ENCODE peak calls at places on chromosomes 7 and 10, in four cellular contexts. U is lung, Y is GM12865, W is astrocyte of the spinal cord. J is an unnamed sample.

GRCh38 chr7:8092140-8092539 is 123.5 kb downstream of the GLCCI1 start:
- DNase-seq in W (no peak), U (no peak), Y (no peak), J (no peak)

GRCh38 chr10:97724341-97724941 is 10.9 kb downstream of the MARVELD1 start:
- DNase-seq in W (no peak), U (no peak), Y (no peak), J (peak)

GRCh38 chr10:123512881-123513822 is 153.0 kb upstream of the GPR26 start:
- DNase-seq in W (no peak), U (no peak), Y (no peak), J (no peak)

GRCh38 chr10:115525141-115525540 is 432.0 kb downstream of the ATRNL1 start:
- DNase-seq in W (no peak), Y (no peak), U (no peak), J (no peak)

GRCh38 chr7:83791737-83792136 is 142.8 kb upstream of the SEMA3E start:
- DNase-seq in Y (no peak), W (no peak), U (no peak), J (no peak)

GRCh38 chr10:15420858-15421257 is 49.8 kb upstream of the FAM171A1 start:
- DNase-seq in Y (no peak), W (no peak), U (no peak), J (no peak)

GRCh38 chr10:84818956-84819355 is 490.6 kb downstream of the CCSER2 start:
- DNase-seq in U (no peak), Y (no peak), W (no peak), J (no peak)

GRCh38 chr10:83617692-83618325 is 521.5 kb upstream of the GHITM start:
- DNase-seq in W (no peak), Y (no peak), U (no peak), J (no peak)

GRCh38 chr10:99345350-99345749 is 16.2 kb downstream of the CNNM1 start:
- DNase-seq in Y (peak), W (peak), U (no peak), J (peak)

GRCh38 chr7:26070290-26070689 is 81.7 kb upstream of the NFE2L3 start:
- DNase-seq in U (no peak), Y (no peak), W (no peak), J (no peak)

GRCh38 chr7:86823769-86824168 is 180.1 kb downstream of the GRM3 start:
- DNase-seq in U (no peak), W (no peak), Y (no peak), J (no peak)

GRCh38 chr7:30921540-30921930 is 9.9 kb downstream of the AQP1 start:
- DNase-seq in U (no peak), Y (no peak), W (no peak), J (no peak)

GRCh38 chr7:25982684-25983083 is 169.3 kb upstream of the NFE2L3 start:
- DNase-seq in U (no peak), Y (no peak), W (no peak), J (no peak)

DNA sequence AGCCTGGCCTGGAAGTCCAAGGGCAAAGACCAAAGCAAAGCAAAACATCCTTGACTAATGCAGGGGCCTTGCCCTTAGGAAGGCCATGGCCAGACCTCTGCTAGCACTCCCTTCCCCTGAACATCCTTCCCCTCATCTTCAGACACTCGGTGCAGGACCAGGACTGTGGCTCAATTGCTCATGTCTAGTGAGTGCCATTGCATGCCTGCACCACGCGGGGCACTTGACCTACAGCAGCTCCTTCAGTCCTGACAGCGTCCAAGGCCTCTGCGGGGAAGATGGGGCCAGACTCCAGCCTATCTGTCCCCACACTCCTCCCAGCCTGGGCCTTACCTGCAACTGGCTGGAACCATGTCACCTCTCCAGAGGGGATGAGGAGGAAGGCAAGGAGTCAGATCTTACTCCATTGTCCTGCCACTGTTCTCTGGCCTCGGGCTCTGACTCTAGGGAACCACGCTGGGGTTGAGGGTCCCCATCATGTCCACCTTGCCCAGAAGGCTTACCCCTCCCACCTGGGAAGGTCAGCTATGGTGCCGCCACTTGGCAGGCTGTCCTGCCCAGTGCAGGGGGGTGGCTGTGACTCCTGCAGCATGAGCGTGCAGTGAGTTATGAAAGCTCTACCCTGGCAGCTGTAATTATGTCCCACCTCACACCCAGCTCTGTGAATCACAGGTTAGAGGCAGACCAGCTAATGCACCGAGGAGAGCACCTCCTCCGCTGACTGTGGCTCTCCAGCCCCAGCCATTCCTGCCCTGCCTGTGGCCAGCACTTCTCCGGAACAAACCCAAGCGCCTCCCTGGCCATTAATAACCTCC is 16.1 kb downstream of the DRGX start:
- DNase-seq in Y (peak), W (no peak), U (no peak), J (no peak)
- TF ChIP-seq CTCF in Y (peak), W (peak), U (no peak), J (no peak)

GRCh38 chr10:116784035-116784434 is 41.7 kb upstream of the HSPA12A start:
- DNase-seq in W (no peak), Y (no peak), U (no peak), J (no peak)
- TF ChIP-seq CTCF in W (no peak), Y (no peak), U (no peak), J (no peak)

GRCh38 chr10:71703577-71703976 is 16.0 kb downstream of the C10orf105 start:
- DNase-seq in U (no peak), W (no peak), Y (no peak), J (no peak)
- TF ChIP-seq CTCF in U (no peak), W (no peak), Y (no peak), J (no peak)

GRCh38 chr7:115642194-115642593 is 388.4 kb downstream of the TFEC start:
- DNase-seq in Y (no peak), U (no peak), W (no peak), J (no peak)
- TF ChIP-seq CTCF in Y (no peak), U (no peak), W (no peak), J (no peak)

GRCh38 chr7:92042056-92042737 is 92.1 kb downstream of the CYP51A1 start:
- DNase-seq in U (no peak), W (no peak), Y (no peak), J (no peak)

GRCh38 chr7:92044940-92045339 is 89.3 kb downstream of the CYP51A1 start:
- DNase-seq in U (no peak), Y (no peak), W (no peak), J (no peak)

GRCh38 chr7:92043098-92043497 is 91.2 kb downstream of the CYP51A1 start:
- DNase-seq in W (no peak), Y (no peak), U (no peak), J (no peak)

GRCh38 chr7:92044148-92044547 is 90.1 kb downstream of the CYP51A1 start:
- DNase-seq in Y (no peak), U (no peak), W (no peak), J (no peak)

DNA sequence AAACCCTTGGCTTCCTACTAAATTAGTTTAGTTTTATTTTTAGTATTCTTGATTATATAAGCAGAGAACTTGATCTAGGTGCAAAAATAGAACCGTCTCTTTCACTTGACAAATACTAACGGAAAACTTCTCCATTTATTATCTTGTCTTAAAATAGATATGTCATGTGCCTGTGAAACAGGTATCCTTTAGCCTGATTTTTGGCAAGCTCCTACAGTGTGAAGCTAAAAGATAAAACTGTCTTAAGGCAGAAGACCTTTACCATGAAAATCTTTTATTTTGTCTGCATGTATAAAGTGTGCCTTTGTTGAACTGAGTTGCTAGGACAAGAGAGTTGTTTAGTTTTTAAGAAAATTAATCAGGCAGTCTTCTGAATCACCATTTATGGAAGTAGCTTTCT is 90.6 kb downstream of the CYP51A1 start:
- DNase-seq in Y (no peak), W (no peak), U (no peak), J (no peak)
- TF ChIP-seq CTCF in Y (no peak), W (no peak), U (no peak), J (no peak)

GRCh38 chr10:58715056-58715455 is 202.4 kb downstream of the BICC1 start:
- DNase-seq in U (no peak), W (no peak), Y (no peak), J (no peak)

GRCh38 chr10:58712136-58712535 is 199.5 kb downstream of the BICC1 start:
- DNase-seq in Y (no peak), U (no peak), W (no peak), J (no peak)

GRCh38 chr10:58718596-58718995 is 205.9 kb downstream of the BICC1 start:
- DNase-seq in U (no peak), Y (no peak), W (no peak), J (no peak)

GRCh38 chr10:58714436-58714835 is 201.8 kb downstream of the BICC1 start:
- DNase-seq in U (no peak), Y (no peak), W (no peak), J (no peak)

GRCh38 chr10:58712982-58713381 is 200.3 kb downstream of the BICC1 start:
- DNase-seq in W (no peak), U (no peak), Y (no peak), J (no peak)
- TF ChIP-seq CTCF in W (peak), U (no peak), Y (no peak), J (peak)

DNA sequence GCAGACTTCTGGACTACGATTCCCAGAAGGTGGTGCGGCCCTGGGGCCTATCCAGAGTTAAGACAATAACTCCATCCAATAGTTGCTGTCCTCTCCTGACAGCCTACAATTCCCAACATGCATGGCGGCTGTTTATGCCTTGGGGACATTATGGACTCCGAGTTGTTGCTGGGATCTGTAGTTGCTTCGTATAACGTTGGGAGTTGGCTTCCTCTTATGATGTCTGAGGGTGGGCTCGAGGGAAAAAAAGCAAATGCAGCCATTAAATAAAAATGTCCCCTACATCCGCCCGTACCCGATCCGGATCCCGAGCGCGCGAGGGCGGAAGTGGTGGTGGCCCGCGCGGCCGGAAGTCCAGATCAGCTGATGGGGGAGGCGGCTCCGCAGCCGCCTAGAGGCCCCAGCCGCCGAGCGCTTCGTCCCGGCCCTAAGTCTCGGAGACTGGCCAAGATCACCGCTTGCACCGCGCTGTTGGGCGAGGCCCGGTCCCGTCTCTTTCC is at the start of gene ZSWIM8:
- DNase-seq in Y (peak), U (peak), W (peak), J (peak)
- TF ChIP-seq CTCF in Y (no peak), U (no peak), W (peak), J (no peak)

GRCh38 chr7:55129409-55130078 is 110.7 kb downstream of the EGFR start:
- DNase-seq in Y (no peak), U (no peak), W (peak), J (peak)

GRCh38 chr7:55128693-55129394 is 110.0 kb downstream of the EGFR start:
- DNase-seq in Y (no peak), U (no peak), W (peak), J (peak)

GRCh38 chr7:55131421-55131929 is 112.7 kb downstream of the EGFR start:
- DNase-seq in U (peak), Y (no peak), W (no peak), J (no peak)

GRCh38 chr7:55130079-55130476 is 111.3 kb downstream of the EGFR start:
- DNase-seq in U (no peak), Y (no peak), W (peak), J (peak)

GRCh38 chr7:55130554-55131198 is 111.9 kb downstream of the EGFR start:
- DNase-seq in Y (no peak), W (peak), U (no peak), J (peak)
- TF ChIP-seq CTCF in Y (no peak), W (no peak), U (no peak), J (no peak)

GRCh38 chr10:3476640-3477448 is 304.3 kb upstream of the PITRM1 start:
- DNase-seq in W (no peak), U (no peak), Y (no peak), J (no peak)
- TF ChIP-seq CTCF in W (peak), U (no peak), Y (no peak), J (peak)

GRCh38 chr7:96174812-96175211 is 147.1 kb downstream of the SLC25A13 start:
- DNase-seq in Y (no peak), U (no peak), W (no peak), J (no peak)

GRCh38 chr7:96173777-96174176 is 148.1 kb downstream of the SLC25A13 start:
- DNase-seq in Y (no peak), U (no peak), W (no peak), J (no peak)

GRCh38 chr7:96167424-96167823 is 154.5 kb downstream of the SLC25A13 start:
- DNase-seq in U (no peak), Y (peak), W (no peak), J (no peak)

GRCh38 chr7:96169439-96169838 is 152.5 kb downstream of the SLC25A13 start:
- DNase-seq in U (no peak), W (no peak), Y (no peak), J (no peak)
- TF ChIP-seq CTCF in U (no peak), W (no peak), Y (no peak), J (no peak)